ENCODE peak calls at places on chromosomes 1 and 21, in six cellular contexts. One of them, this sample, is unnamed.

GRCh38 chr1:91891486-91891885 is 5.5 kb upstream of the TGFBR3 start:
- DNase-seq in stimulated activated CD4-positive, alpha-beta T cell treated with anti-CD3 and anti-CD28 coated beads, Interleukin-1b, Interleukin-23, amount 100 ng/mL, for 4 hours: no peak
- DNase-seq in iPS DF 19.7: no peak
- DNase-seq in NCI-H1930: no peak
- DNase-seq in PC-9: no peak
- DNase-seq in NCI-H1092: no peak
- DNase-seq in this sample: no peak

GRCh38 chr1:26740023-26740422 is 44.2 kb downstream of the ARID1A start:
- DNase-seq in stimulated activated CD4-positive, alpha-beta T cell treated with anti-CD3 and anti-CD28 coated beads, Interleukin-1b, Interleukin-23, amount 100 ng/mL, for 4 hours: no peak
- DNase-seq in iPS DF 19.7: no peak
- DNase-seq in NCI-H1930: no peak
- DNase-seq in PC-9: no peak
- DNase-seq in NCI-H1092: no peak
- DNase-seq in this sample: no peak

GRCh38 chr1:156746716-156747631 is 4.5 kb downstream of the HDGF start:
- DNase-seq in stimulated activated CD4-positive, alpha-beta T cell treated with anti-CD3 and anti-CD28 coated beads, Interleukin-1b, Interleukin-23, amount 100 ng/mL, for 4 hours: no peak
- DNase-seq in iPS DF 19.7: no peak
- DNase-seq in NCI-H1930: peak; percentile 47
- DNase-seq in PC-9: peak; percentile 96
- DNase-seq in NCI-H1092: peak; percentile 50
- DNase-seq in this sample: peak; percentile 81

GRCh38 chr1:115499253-115499652 is 142.5 kb upstream of the VANGL1 start:
- DNase-seq in stimulated activated CD4-positive, alpha-beta T cell treated with anti-CD3 and anti-CD28 coated beads, Interleukin-1b, Interleukin-23, amount 100 ng/mL, for 4 hours: no peak
- DNase-seq in iPS DF 19.7: no peak
- DNase-seq in NCI-H1930: no peak
- DNase-seq in PC-9: no peak
- DNase-seq in NCI-H1092: no peak
- DNase-seq in this sample: no peak

GRCh38 chr1:17973694-17974093 is 133.9 kb upstream of the IGSF21 start:
- DNase-seq in stimulated activated CD4-positive, alpha-beta T cell treated with anti-CD3 and anti-CD28 coated beads, Interleukin-1b, Interleukin-23, amount 100 ng/mL, for 4 hours: no peak
- DNase-seq in iPS DF 19.7: no peak
- DNase-seq in NCI-H1930: no peak
- DNase-seq in PC-9: no peak
- DNase-seq in NCI-H1092: no peak
- DNase-seq in this sample: no peak

GRCh38 chr1:204196068-204196795 is at the start of gene KISS1:
- DNase-seq in stimulated activated CD4-positive, alpha-beta T cell treated with anti-CD3 and anti-CD28 coated beads, Interleukin-1b, Interleukin-23, amount 100 ng/mL, for 4 hours: no peak
- DNase-seq in iPS DF 19.7: no peak
- DNase-seq in NCI-H1930: no peak
- DNase-seq in PC-9: no peak
- DNase-seq in NCI-H1092: no peak
- DNase-seq in this sample: no peak

GRCh38 chr1:64006276-64007051 is 197.0 kb upstream of the UBE2U start:
- DNase-seq in stimulated activated CD4-positive, alpha-beta T cell treated with anti-CD3 and anti-CD28 coated beads, Interleukin-1b, Interleukin-23, amount 100 ng/mL, for 4 hours: no peak
- DNase-seq in iPS DF 19.7: no peak
- DNase-seq in NCI-H1930: no peak
- DNase-seq in PC-9: peak; percentile 71
- DNase-seq in NCI-H1092: no peak
- DNase-seq in this sample: no peak

GRCh38 chr1:1058088-1058905 is 15.8 kb downstream of the RNF223 start:
- DNase-seq in stimulated activated CD4-positive, alpha-beta T cell treated with anti-CD3 and anti-CD28 coated beads, Interleukin-1b, Interleukin-23, amount 100 ng/mL, for 4 hours: no peak
- DNase-seq in iPS DF 19.7: no peak
- DNase-seq in NCI-H1930: no peak
- DNase-seq in PC-9: peak; percentile 53
- DNase-seq in NCI-H1092: no peak
- DNase-seq in this sample: no peak

GRCh38 chr21:45366931-45367401 is 38.0 kb upstream of the COL18A1 start:
- DNase-seq in stimulated activated CD4-positive, alpha-beta T cell treated with anti-CD3 and anti-CD28 coated beads, Interleukin-1b, Interleukin-23, amount 100 ng/mL, for 4 hours: no peak
- DNase-seq in iPS DF 19.7: no peak
- DNase-seq in NCI-H1930: no peak
- DNase-seq in PC-9: peak; percentile 87
- DNase-seq in NCI-H1092: no peak
- DNase-seq in this sample: no peak

GRCh38 chr1:42263019-42263418 is 72.0 kb downstream of the FOXJ3 start:
- DNase-seq in stimulated activated CD4-positive, alpha-beta T cell treated with anti-CD3 and anti-CD28 coated beads, Interleukin-1b, Interleukin-23, amount 100 ng/mL, for 4 hours: no peak
- DNase-seq in iPS DF 19.7: no peak
- DNase-seq in NCI-H1930: no peak
- DNase-seq in PC-9: no peak
- DNase-seq in NCI-H1092: no peak
- DNase-seq in this sample: no peak

GRCh38 chr1:84300991-84301758 is at the start of gene SAMD13:
- DNase-seq in stimulated activated CD4-positive, alpha-beta T cell treated with anti-CD3 and anti-CD28 coated beads, Interleukin-1b, Interleukin-23, amount 100 ng/mL, for 4 hours: no peak
- DNase-seq in iPS DF 19.7: no peak
- DNase-seq in NCI-H1930: no peak
- DNase-seq in PC-9: peak; percentile 26
- DNase-seq in NCI-H1092: peak; percentile 77
- DNase-seq in this sample: peak; percentile 54

GRCh38 chr21:34844033-34844923 is 175.5 kb downstream of the CLIC6 start:
- DNase-seq in stimulated activated CD4-positive, alpha-beta T cell treated with anti-CD3 and anti-CD28 coated beads, Interleukin-1b, Interleukin-23, amount 100 ng/mL, for 4 hours: no peak
- DNase-seq in iPS DF 19.7: no peak
- DNase-seq in NCI-H1930: no peak
- DNase-seq in PC-9: no peak
- DNase-seq in NCI-H1092: no peak
- DNase-seq in this sample: no peak

GRCh38 chr1:91645031-91645430 is 144.4 kb downstream of the CDC7 start:
- DNase-seq in stimulated activated CD4-positive, alpha-beta T cell treated with anti-CD3 and anti-CD28 coated beads, Interleukin-1b, Interleukin-23, amount 100 ng/mL, for 4 hours: no peak
- DNase-seq in iPS DF 19.7: peak; percentile 61
- DNase-seq in NCI-H1930: no peak
- DNase-seq in PC-9: no peak
- DNase-seq in NCI-H1092: no peak
- DNase-seq in this sample: no peak

GRCh38 chr1:22717038-22717758 is 6.6 kb downstream of the EPHB2 start:
- DNase-seq in stimulated activated CD4-positive, alpha-beta T cell treated with anti-CD3 and anti-CD28 coated beads, Interleukin-1b, Interleukin-23, amount 100 ng/mL, for 4 hours: no peak
- DNase-seq in iPS DF 19.7: no peak
- DNase-seq in NCI-H1930: no peak
- DNase-seq in PC-9: peak; percentile 46
- DNase-seq in NCI-H1092: peak; percentile 58
- DNase-seq in this sample: no peak

GRCh38 chr1:115293899-115294298 is 44.1 kb downstream of the NGF start:
- DNase-seq in stimulated activated CD4-positive, alpha-beta T cell treated with anti-CD3 and anti-CD28 coated beads, Interleukin-1b, Interleukin-23, amount 100 ng/mL, for 4 hours: no peak
- DNase-seq in iPS DF 19.7: no peak
- DNase-seq in NCI-H1930: no peak
- DNase-seq in PC-9: no peak
- DNase-seq in NCI-H1092: no peak
- DNase-seq in this sample: no peak

GRCh38 chr1:203148127-203148526 is 20.6 kb downstream of the ADORA1 start:
- DNase-seq in stimulated activated CD4-positive, alpha-beta T cell treated with anti-CD3 and anti-CD28 coated beads, Interleukin-1b, Interleukin-23, amount 100 ng/mL, for 4 hours: no peak
- DNase-seq in iPS DF 19.7: no peak
- DNase-seq in NCI-H1930: no peak
- DNase-seq in PC-9: no peak
- DNase-seq in NCI-H1092: peak; percentile 23
- DNase-seq in this sample: no peak

GRCh38 chr1:3409737-3410434 is 44.6 kb upstream of the ARHGEF16 start:
- DNase-seq in stimulated activated CD4-positive, alpha-beta T cell treated with anti-CD3 and anti-CD28 coated beads, Interleukin-1b, Interleukin-23, amount 100 ng/mL, for 4 hours: no peak
- DNase-seq in iPS DF 19.7: no peak
- DNase-seq in NCI-H1930: peak; percentile 29
- DNase-seq in PC-9: peak; percentile 49
- DNase-seq in NCI-H1092: peak; percentile 38
- DNase-seq in this sample: peak; percentile 86

GRCh38 chr1:154970631-154971340 is at the start of gene SHC1:
- DNase-seq in stimulated activated CD4-positive, alpha-beta T cell treated with anti-CD3 and anti-CD28 coated beads, Interleukin-1b, Interleukin-23, amount 100 ng/mL, for 4 hours: no peak
- DNase-seq in iPS DF 19.7: no peak
- DNase-seq in NCI-H1930: no peak
- DNase-seq in PC-9: peak; percentile 91
- DNase-seq in NCI-H1092: no peak
- DNase-seq in this sample: peak; percentile 93

GRCh38 chr1:56676571-56677035 is 31.5 kb downstream of the PRKAA2 start:
- DNase-seq in stimulated activated CD4-positive, alpha-beta T cell treated with anti-CD3 and anti-CD28 coated beads, Interleukin-1b, Interleukin-23, amount 100 ng/mL, for 4 hours: no peak
- DNase-seq in iPS DF 19.7: no peak
- DNase-seq in NCI-H1930: no peak
- DNase-seq in PC-9: no peak
- DNase-seq in NCI-H1092: no peak
- DNase-seq in this sample: no peak

GRCh38 chr1:101311146-101311892 is 74.5 kb downstream of the S1PR1 start:
- DNase-seq in stimulated activated CD4-positive, alpha-beta T cell treated with anti-CD3 and anti-CD28 coated beads, Interleukin-1b, Interleukin-23, amount 100 ng/mL, for 4 hours: no peak
- DNase-seq in iPS DF 19.7: no peak
- DNase-seq in NCI-H1930: no peak
- DNase-seq in PC-9: no peak
- DNase-seq in NCI-H1092: no peak
- DNase-seq in this sample: no peak

GRCh38 chr1:39089811-39090519 is 63.8 kb downstream of the NDUFS5 start:
- DNase-seq in stimulated activated CD4-positive, alpha-beta T cell treated with anti-CD3 and anti-CD28 coated beads, Interleukin-1b, Interleukin-23, amount 100 ng/mL, for 4 hours: no peak
- DNase-seq in iPS DF 19.7: no peak
- DNase-seq in NCI-H1930: no peak
- DNase-seq in PC-9: no peak
- DNase-seq in NCI-H1092: no peak
- DNase-seq in this sample: peak; percentile 76

GRCh38 chr21:45228171-45228641 is 59.5 kb downstream of the POFUT2 start:
- DNase-seq in stimulated activated CD4-positive, alpha-beta T cell treated with anti-CD3 and anti-CD28 coated beads, Interleukin-1b, Interleukin-23, amount 100 ng/mL, for 4 hours: peak; percentile 37
- DNase-seq in iPS DF 19.7: no peak
- DNase-seq in NCI-H1930: no peak
- DNase-seq in PC-9: peak; percentile 58
- DNase-seq in NCI-H1092: no peak
- DNase-seq in this sample: peak; percentile 48

GRCh38 chr1:78676347-78676982 is 26.8 kb downstream of the IFI44 start:
- DNase-seq in stimulated activated CD4-positive, alpha-beta T cell treated with anti-CD3 and anti-CD28 coated beads, Interleukin-1b, Interleukin-23, amount 100 ng/mL, for 4 hours: peak; percentile 63
- DNase-seq in iPS DF 19.7: no peak
- DNase-seq in NCI-H1930: peak; percentile 4
- DNase-seq in PC-9: peak; percentile 16
- DNase-seq in NCI-H1092: peak; percentile 4
- DNase-seq in this sample: no peak

GRCh38 chr1:179754031-179754624 is 11.0 kb downstream of the FAM163A start:
- DNase-seq in stimulated activated CD4-positive, alpha-beta T cell treated with anti-CD3 and anti-CD28 coated beads, Interleukin-1b, Interleukin-23, amount 100 ng/mL, for 4 hours: no peak
- DNase-seq in iPS DF 19.7: no peak
- DNase-seq in NCI-H1930: no peak
- DNase-seq in PC-9: no peak
- DNase-seq in NCI-H1092: no peak
- DNase-seq in this sample: no peak

GRCh38 chr1:203517426-203517974 is 23.5 kb downstream of the OPTC start:
- DNase-seq in stimulated activated CD4-positive, alpha-beta T cell treated with anti-CD3 and anti-CD28 coated beads, Interleukin-1b, Interleukin-23, amount 100 ng/mL, for 4 hours: no peak
- DNase-seq in iPS DF 19.7: no peak
- DNase-seq in NCI-H1930: no peak
- DNase-seq in PC-9: no peak
- DNase-seq in NCI-H1092: no peak
- DNase-seq in this sample: no peak

GRCh38 chr1:32195972-32196823 is 4.2 kb upstream of the CCDC28B start:
- DNase-seq in stimulated activated CD4-positive, alpha-beta T cell treated with anti-CD3 and anti-CD28 coated beads, Interleukin-1b, Interleukin-23, amount 100 ng/mL, for 4 hours: no peak
- DNase-seq in iPS DF 19.7: no peak
- DNase-seq in NCI-H1930: no peak
- DNase-seq in PC-9: no peak
- DNase-seq in NCI-H1092: no peak
- DNase-seq in this sample: no peak

GRCh38 chr1:209876091-209876800 is 48.5 kb downstream of the UTP25 start:
- DNase-seq in stimulated activated CD4-positive, alpha-beta T cell treated with anti-CD3 and anti-CD28 coated beads, Interleukin-1b, Interleukin-23, amount 100 ng/mL, for 4 hours: no peak
- DNase-seq in iPS DF 19.7: no peak
- DNase-seq in NCI-H1930: no peak
- DNase-seq in PC-9: no peak
- DNase-seq in NCI-H1092: no peak
- DNase-seq in this sample: no peak

GRCh38 chr1:154552036-154552435 is 6.4 kb downstream of the UBE2Q1 start:
- DNase-seq in stimulated activated CD4-positive, alpha-beta T cell treated with anti-CD3 and anti-CD28 coated beads, Interleukin-1b, Interleukin-23, amount 100 ng/mL, for 4 hours: no peak
- DNase-seq in iPS DF 19.7: no peak
- DNase-seq in NCI-H1930: no peak
- DNase-seq in PC-9: no peak
- DNase-seq in NCI-H1092: no peak
- DNase-seq in this sample: no peak

GRCh38 chr1:87208116-87208515 is 120.6 kb upstream of the LMO4 start:
- DNase-seq in stimulated activated CD4-positive, alpha-beta T cell treated with anti-CD3 and anti-CD28 coated beads, Interleukin-1b, Interleukin-23, amount 100 ng/mL, for 4 hours: no peak
- DNase-seq in iPS DF 19.7: no peak
- DNase-seq in NCI-H1930: no peak
- DNase-seq in PC-9: no peak
- DNase-seq in NCI-H1092: no peak
- DNase-seq in this sample: no peak

GRCh38 chr21:26948194-26948593 is 18.7 kb downstream of the ADAMTS5 start:
- DNase-seq in stimulated activated CD4-positive, alpha-beta T cell treated with anti-CD3 and anti-CD28 coated beads, Interleukin-1b, Interleukin-23, amount 100 ng/mL, for 4 hours: no peak
- DNase-seq in iPS DF 19.7: no peak
- DNase-seq in NCI-H1930: no peak
- DNase-seq in PC-9: no peak
- DNase-seq in NCI-H1092: no peak
- DNase-seq in this sample: no peak

GRCh38 chr1:51535006-51535592 is 16.0 kb upstream of the EPS15 start:
- DNase-seq in stimulated activated CD4-positive, alpha-beta T cell treated with anti-CD3 and anti-CD28 coated beads, Interleukin-1b, Interleukin-23, amount 100 ng/mL, for 4 hours: peak; percentile 17
- DNase-seq in iPS DF 19.7: no peak
- DNase-seq in NCI-H1930: no peak
- DNase-seq in PC-9: peak; percentile 54
- DNase-seq in NCI-H1092: no peak
- DNase-seq in this sample: peak; percentile 83

GRCh38 chr1:56330400-56331026 is 248.8 kb downstream of the PLPP3 start:
- DNase-seq in stimulated activated CD4-positive, alpha-beta T cell treated with anti-CD3 and anti-CD28 coated beads, Interleukin-1b, Interleukin-23, amount 100 ng/mL, for 4 hours: no peak
- DNase-seq in iPS DF 19.7: no peak
- DNase-seq in NCI-H1930: no peak
- DNase-seq in PC-9: no peak
- DNase-seq in NCI-H1092: no peak
- DNase-seq in this sample: no peak

GRCh38 chr1:30571380-30571779 is 152.0 kb downstream of the MATN1 start:
- DNase-seq in stimulated activated CD4-positive, alpha-beta T cell treated with anti-CD3 and anti-CD28 coated beads, Interleukin-1b, Interleukin-23, amount 100 ng/mL, for 4 hours: no peak
- DNase-seq in iPS DF 19.7: no peak
- DNase-seq in NCI-H1930: no peak
- DNase-seq in PC-9: no peak
- DNase-seq in NCI-H1092: no peak
- DNase-seq in this sample: no peak

GRCh38 chr1:208025036-208025435 is 114.1 kb upstream of the CD34 start:
- DNase-seq in stimulated activated CD4-positive, alpha-beta T cell treated with anti-CD3 and anti-CD28 coated beads, Interleukin-1b, Interleukin-23, amount 100 ng/mL, for 4 hours: no peak
- DNase-seq in iPS DF 19.7: no peak
- DNase-seq in NCI-H1930: no peak
- DNase-seq in PC-9: no peak
- DNase-seq in NCI-H1092: no peak
- DNase-seq in this sample: peak; percentile 54

This sample was measured in dorsolateral prefrontal cortex.